ENCODE peak calls at places on chromosomes 4 and X, in eight cellular contexts. I, O, W, E, X, D, C and K are unnamed samples.

GRCh38 chr4:7854697-7855370 is 84.8 kb downstream of the AFAP1 start:
- ATAC-seq in E (peak; percentile 95), C (no peak), D (no peak), W (peak; percentile 94), X (no peak), I (no peak), O (no peak), K (peak; percentile 89)

GRCh38 chrX:50813843-50814661 is at the start of gene SHROOM4:
- ATAC-seq in O (no peak), I (no peak), D (peak; percentile 87), X (peak; percentile 64), W (no peak), C (peak; percentile 81), E (no peak), K (no peak)

GRCh38 chr4:140243345-140243753 is 89.4 kb upstream of the MAML3 start:
- ATAC-seq in I (peak; percentile 85), X (no peak), E (peak; percentile 70), D (no peak), O (peak; percentile 93), W (peak; percentile 69), C (no peak), K (peak; percentile 37)

GRCh38 chr4:16609170-16609758 is 289.2 kb downstream of the LDB2 start:
- ATAC-seq in E (no peak), I (no peak), D (no peak), O (no peak), X (no peak), W (no peak), C (no peak), K (no peak)

GRCh38 chr4:134139188-134139587 is 62.4 kb downstream of the PABPC4L start:
- ATAC-seq in W (no peak), O (no peak), D (no peak), X (no peak), E (no peak), I (no peak), C (no peak), K (no peak)

GRCh38 chr4:161197912-161198311 is 965.9 kb downstream of the FSTL5 start:
- ATAC-seq in X (no peak), O (no peak), C (no peak), W (no peak), D (no peak), E (no peak), I (no peak), K (no peak)

GRCh38 chrX:99549381-99549780 is 860.7 kb downstream of the PCDH19 start:
- ATAC-seq in I (no peak), D (no peak), X (no peak), E (no peak), O (no peak), C (no peak), W (no peak), K (no peak)

GRCh38 chr4:40749717-40750460 is at the start of gene NSUN7:
- ATAC-seq in O (peak; percentile 87), C (peak; percentile 60), W (peak; percentile 72), E (peak; percentile 57), I (peak; percentile 86), X (peak; percentile 73), D (peak; percentile 87), K (peak; percentile 52)

GRCh38 chrX:17860811-17861495 is at the start of gene RAI2:
- ATAC-seq in D (peak; percentile 17), W (no peak), E (peak; percentile 43), X (peak; percentile 27), C (peak; percentile 65), O (no peak), I (no peak), K (peak; percentile 24)

GRCh38 chrX:41661366-41662095 is 27.2 kb upstream of the GPR34 start:
- ATAC-seq in D (peak; percentile 43), W (no peak), E (no peak), O (no peak), I (no peak), X (no peak), C (no peak), K (peak; percentile 40)

GRCh38 chr4:19239565-19239964 is 1012.1 kb upstream of the SLIT2 start:
- ATAC-seq in W (no peak), D (no peak), O (no peak), E (no peak), C (no peak), I (no peak), X (no peak), K (no peak)

GRCh38 chrX:137651647-137652046 is 85.7 kb downstream of the ZIC3 start:
- ATAC-seq in X (no peak), E (no peak), C (no peak), D (no peak), O (no peak), I (no peak), W (no peak), K (no peak)

GRCh38 chr4:168877407-168877778 is 132.7 kb downstream of the CBR4 start:
- ATAC-seq in I (no peak), X (peak; percentile 31), C (peak; percentile 62), O (no peak), E (no peak), D (peak; percentile 55), W (no peak), K (no peak)

GRCh38 chrX:7133036-7133412 is 14.5 kb upstream of the STS start:
- ATAC-seq in W (no peak), I (no peak), C (peak; percentile 37), D (peak; percentile 40), O (no peak), E (no peak), X (peak; percentile 58), K (no peak)

GRCh38 chrX:103248553-103248952 is 6.4 kb downstream of the TCEAL8 start:
- ATAC-seq in D (no peak), I (no peak), O (no peak), C (no peak), E (no peak), W (no peak), X (no peak), K (no peak)

GRCh38 chrX:39152106-39152649 is 350.9 kb downstream of the MID1IP1 start:
- ATAC-seq in X (peak; percentile 48), D (no peak), O (no peak), C (no peak), I (peak; percentile 59), E (no peak), W (no peak), K (peak; percentile 47)

GRCh38 chr4:78074747-78075146 is 17.6 kb downstream of the FRAS1 start:
- ATAC-seq in W (no peak), D (no peak), O (no peak), E (no peak), X (no peak), C (no peak), I (no peak), K (no peak)

GRCh38 chrX:29187264-29187663 is 600.0 kb downstream of the IL1RAPL1 start:
- ATAC-seq in D (no peak), E (no peak), I (no peak), C (no peak), W (no peak), O (no peak), X (no peak), K (no peak)

GRCh38 chr4:26256016-26256415 is 64.8 kb upstream of the RBPJ start:
- ATAC-seq in E (no peak), O (no peak), I (no peak), X (no peak), C (no peak), D (no peak), W (no peak), K (no peak)

GRCh38 chr4:80419946-80420345 is 84.4 kb downstream of the CFAP299 start:
- ATAC-seq in E (no peak), I (no peak), O (no peak), X (no peak), D (no peak), W (no peak), C (no peak), K (no peak)

GRCh38 chr4:24989327-24989726 is 41.4 kb downstream of the LGI2 start:
- ATAC-seq in O (no peak), C (no peak), E (no peak), X (peak; percentile 57), D (no peak), W (no peak), I (no peak), K (no peak)

GRCh38 chrX:37378399-37378798 is 29.2 kb downstream of the PRRG1 start:
- ATAC-seq in C (no peak), D (no peak), W (no peak), O (no peak), I (no peak), E (no peak), X (no peak), K (no peak)

GRCh38 chr4:98627883-98628282 is 30.5 kb downstream of the TSPAN5 start:
- ATAC-seq in E (no peak), W (no peak), D (no peak), I (no peak), X (peak; percentile 72), O (no peak), C (peak; percentile 28), K (no peak)

GRCh38 chr4:105587851-105588250 is 35.4 kb downstream of the ARHGEF38 start:
- ATAC-seq in I (no peak), O (no peak), X (no peak), E (no peak), D (no peak), W (no peak), C (no peak), K (no peak)